ENCODE peak calls at places on chromosomes 6 and 20, in five cellular contexts. L is H1, F is GM12878, Z is HepG2, J is K562. E is an unnamed sample. For H3K36me3, the result is how much of the 10 kb centered on the place peaks cover.

GRCh38 chr6:118319890-118320289 is 228.2 kb upstream of the PLN start:
- DNase-seq in L (no peak), F (no peak), Z (no peak), J (no peak), E (no peak)

GRCh38 chr6:28553986-28554881 is 28.6 kb downstream of the GPX5 start:
- DNase-seq in L (no peak), F (no peak), Z (peak), J (peak), E (no peak)

GRCh38 chr20:46139908-46140482 is 21.9 kb downstream of the CD40 start:
- DNase-seq in L (no peak), F (no peak), Z (no peak), J (no peak), E (peak)

GRCh38 chr6:64732888-64733287 is 974.1 kb downstream of the EYS start:
- DNase-seq in L (no peak), F (no peak), Z (peak), J (no peak), E (no peak)

GRCh38 chr6:2919886-2920285 is 16.8 kb upstream of the SERPINB9 start:
- DNase-seq in L (no peak), F (no peak), Z (no peak), J (no peak), E (no peak)

GRCh38 chr6:67000121-67000520 is 1293.1 kb upstream of the EYS start:
- DNase-seq in L (no peak), F (no peak), Z (no peak), J (no peak), E (no peak)

GRCh38 chr6:32045811-32046449 is 7.7 kb downstream of the CYP21A2 start:
- DNase-seq in L (no peak), F (no peak), Z (no peak), J (peak), E (no peak)

GRCh38 chr6:98833101-98834059 is 994 bp upstream of the POU3F2 start:
- DNase-seq in L (no peak), F (no peak), Z (no peak), J (no peak), E (peak)

GRCh38 chr6:11853678-11854417 is 75.2 kb upstream of the ADTRP start:
- DNase-seq in L (no peak), F (no peak), Z (no peak), J (no peak), E (no peak)

GRCh38 chr20:44717986-44718385 is 2.8 kb downstream of the CCN5 start:
- DNase-seq in L (no peak), F (no peak), Z (no peak), J (peak), E (peak)

GRCh38 chr20:62317167-62317655 is 14.4 kb downstream of the ADRM1 start:
- DNase-seq in L (no peak), F (no peak), Z (no peak), J (no peak), E (no peak)
- H3K36me3 ChIP-seq in L (half or more), F (under half), Z (half or more), J (half or more), E (half or more)

DNA sequence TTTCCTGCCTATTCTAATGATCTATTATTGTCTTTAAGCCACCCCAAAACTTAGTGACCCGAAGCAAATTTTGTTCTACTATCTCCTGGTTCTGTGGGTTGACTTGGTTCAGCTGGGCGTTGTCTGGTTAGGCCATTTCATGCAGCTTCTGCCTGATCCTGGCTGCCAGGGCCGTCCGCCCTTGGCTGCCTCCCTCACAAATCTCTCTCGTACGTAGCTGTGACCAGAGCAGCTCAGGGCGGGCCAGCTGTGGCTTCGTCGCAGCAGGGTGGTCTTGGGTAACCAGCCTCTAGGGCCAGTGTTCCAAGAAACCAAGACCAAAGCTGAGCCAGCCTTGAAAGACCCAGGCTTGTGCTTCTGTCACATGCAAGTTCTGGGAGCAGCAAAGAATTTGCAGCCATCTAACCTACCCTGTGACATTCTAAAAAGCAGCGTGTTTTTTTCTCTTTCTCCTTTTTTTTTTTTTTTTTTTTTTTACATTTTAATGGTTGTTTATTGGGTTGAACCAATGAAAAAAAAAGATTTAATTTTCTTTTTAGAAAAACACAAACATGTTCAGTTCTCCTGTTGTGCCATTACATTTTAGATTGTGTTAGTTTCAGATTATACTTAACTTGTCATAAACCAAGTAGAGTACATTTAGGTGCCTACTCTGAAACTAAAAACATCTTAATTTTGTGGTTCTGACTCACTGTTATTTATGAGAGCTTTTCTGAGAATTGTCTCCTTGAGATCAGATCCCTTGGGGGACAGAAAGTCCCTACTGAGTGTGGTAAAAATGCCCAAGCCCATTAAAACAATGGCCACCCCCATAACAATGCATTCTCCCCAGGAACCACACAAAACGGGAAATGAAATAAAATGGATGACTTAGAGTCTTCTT is 83.9 kb downstream of the ZDHHC14 start:
- DNase-seq in L (no peak), F (peak), Z (no peak), J (peak), E (no peak)
- TF ChIP-seq RFX5 in L (no peak), F (no peak), Z (no peak), J (no peak), E (no peak)

DNA sequence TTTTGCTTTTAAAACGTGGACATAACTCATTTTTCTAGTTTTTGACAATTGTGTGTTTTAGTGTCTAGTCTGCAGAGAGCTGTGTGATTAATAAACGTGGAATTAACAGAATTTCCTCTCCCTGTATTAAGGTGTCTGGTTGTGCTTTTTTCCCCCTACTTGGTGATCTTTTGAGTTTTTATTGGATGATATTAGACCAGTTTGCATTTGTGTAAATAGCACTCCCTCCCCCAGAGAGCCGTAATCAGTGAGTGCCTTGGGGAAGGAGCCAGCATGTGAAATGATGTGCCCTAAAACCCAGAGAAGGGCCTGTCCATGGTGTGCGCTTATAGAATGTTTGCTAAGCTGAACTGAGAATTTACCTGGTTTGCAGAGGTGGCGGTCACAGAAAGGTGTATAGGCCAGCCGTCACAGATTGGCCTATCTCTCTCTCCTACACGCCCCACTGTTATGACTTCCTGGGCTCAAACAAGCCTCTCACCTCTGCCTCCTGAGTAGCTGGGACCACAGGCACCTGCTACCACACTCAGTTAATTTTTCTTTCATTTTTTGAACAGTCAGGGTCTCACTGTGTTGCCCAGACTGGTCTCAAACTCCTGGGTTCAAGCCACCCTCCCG is 42.4 kb downstream of the ALDH5A1 start:
- DNase-seq in L (no peak), F (no peak), Z (no peak), J (no peak), E (no peak)
- TF ChIP-seq MAX in L (no peak), F (no peak), Z (no peak), J (no peak), E (no peak)

GRCh38 chr20:49248879-49249665 is 28.8 kb downstream of the ZNFX1 start:
- DNase-seq in L (no peak), F (no peak), Z (no peak), J (no peak), E (no peak)

GRCh38 chr20:49248301-49248700 is 29.1 kb downstream of the DDX27 start:
- DNase-seq in L (no peak), F (no peak), Z (no peak), J (no peak), E (no peak)

GRCh38 chr20:49245921-49246740 is 26.9 kb downstream of the DDX27 start:
- DNase-seq in L (no peak), F (no peak), Z (peak), J (peak), E (peak)

GRCh38 chr20:49247169-49247734 is 28.0 kb downstream of the DDX27 start:
- DNase-seq in L (no peak), F (no peak), Z (no peak), J (no peak), E (no peak)

GRCh38 chr20:49247792-49248191 is 28.6 kb downstream of the DDX27 start:
- DNase-seq in L (no peak), F (no peak), Z (no peak), J (no peak), E (no peak)
- H3K36me3 ChIP-seq in L (half or more), F (under half), Z (half or more), J (half or more), E (half or more)

GRCh38 chr6:29947292-29947980 is 5.1 kb downstream of the HLA-A start:
- DNase-seq in L (no peak), F (no peak), Z (no peak), J (no peak), E (no peak)
- TF ChIP-seq RFX5 in L (no peak), F (no peak), Z (no peak), J (no peak), E (no peak)

GRCh38 chr20:61881416-61881815 is 184.3 kb downstream of the TAF4 start:
- DNase-seq in L (no peak), F (no peak), Z (no peak), J (no peak), E (no peak)

GRCh38 chr20:61882716-61883615 is 182.7 kb downstream of the TAF4 start:
- DNase-seq in L (no peak), F (no peak), Z (no peak), J (no peak), E (no peak)

GRCh38 chr20:61880706-61881105 is 185.0 kb downstream of the TAF4 start:
- DNase-seq in L (no peak), F (no peak), Z (no peak), J (no peak), E (no peak)

GRCh38 chr20:61883867-61884393 is 181.8 kb downstream of the TAF4 start:
- DNase-seq in L (no peak), F (no peak), Z (no peak), J (no peak), E (no peak)

GRCh38 chr20:61881861-61882260 is 183.8 kb downstream of the TAF4 start:
- DNase-seq in L (no peak), F (no peak), Z (no peak), J (no peak), E (no peak)
- TF ChIP-seq MAX in L (no peak), F (no peak), Z (no peak), J (no peak), E (no peak)

DNA sequence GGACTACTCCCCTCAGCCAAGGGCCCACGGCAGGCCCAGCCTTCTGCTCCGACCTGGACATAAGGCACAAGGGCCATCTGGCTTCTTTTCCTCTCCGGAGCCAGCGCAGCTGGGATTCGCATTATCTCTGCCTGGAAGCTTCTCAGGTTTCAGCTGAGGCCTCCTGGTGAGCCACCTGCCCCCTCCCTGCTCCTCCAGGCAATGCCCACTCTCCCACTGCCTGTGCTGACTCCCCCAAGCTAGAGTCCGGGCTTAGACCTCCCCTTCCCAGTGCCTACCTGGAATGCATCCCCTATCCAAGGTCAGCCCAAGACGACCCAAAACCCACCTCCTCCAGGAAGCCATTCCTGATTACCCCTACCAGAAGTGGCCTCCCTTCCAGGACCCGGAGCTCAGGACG is 60.7 kb downstream of the EZR start:
- DNase-seq in L (peak), F (no peak), Z (no peak), J (peak), E (peak)
- H3K36me3 ChIP-seq in L (under half), F (under half), Z (under half), J (under half), E (under half)

GRCh38 chr20:60586417-60587105 is 628.3 kb downstream of the CDH26 start:
- DNase-seq in L (no peak), F (no peak), Z (no peak), J (no peak), E (peak)
- TF ChIP-seq RFX5 in L (no peak), F (no peak), Z (no peak), J (no peak), E (no peak)

GRCh38 chr20:36758276-36758675 is 12.4 kb upstream of the NDRG3 start:
- DNase-seq in L (no peak), F (no peak), Z (no peak), J (no peak), E (no peak)
- TF ChIP-seq MAX in L (no peak), F (no peak), Z (no peak), J (no peak), E (no peak)

GRCh38 chr20:63930971-63931553 is 25.2 kb downstream of the UCKL1 start:
- DNase-seq in L (no peak), F (no peak), Z (no peak), J (no peak), E (no peak)
- H3K36me3 ChIP-seq in L (under half), F (under half), Z (half or more), J (half or more), E (half or more)